ENCODE peak calls at places on chromosome 15, in ten cellular contexts. F, I, E, J, Z, X, W, B, Y and L are unnamed samples.

GRCh38 chr15:71934446-71934845 is 124.1 kb downstream of the NR2E3 start:
- DNase-seq in F (no peak), I (no peak), E (no peak), J (no peak), Z (no peak), X (no peak), W (no peak), B (no peak), Y (no peak), L (no peak)

GRCh38 chr15:32041294-32041693 is 11.0 kb downstream of the CHRNA7 start:
- DNase-seq in F (no peak), I (no peak), E (no peak), J (peak), Z (no peak), X (no peak), W (no peak), B (no peak), Y (no peak), L (no peak)

GRCh38 chr15:50321680-50322079 is 33.3 kb downstream of the GABPB1 start:
- DNase-seq in F (no peak), I (no peak), E (no peak), J (no peak), Z (no peak), X (no peak), W (peak), B (no peak), Y (no peak), L (no peak)

GRCh38 chr15:45377630-45378148 is 655 bp downstream of the GATM start:
- DNase-seq in F (no peak), I (no peak), E (no peak), J (peak), Z (no peak), X (peak), W (no peak), B (no peak), Y (peak), L (no peak)

GRCh38 chr15:60975951-60976350 is 253.2 kb downstream of the RORA start:
- DNase-seq in F (no peak), I (no peak), E (no peak), J (no peak), Z (no peak), X (no peak), W (no peak), B (no peak), Y (no peak), L (no peak)

GRCh38 chr15:36912311-36912712 is 188.0 kb downstream of the MEIS2 start:
- DNase-seq in F (no peak), I (no peak), E (no peak), J (no peak), Z (no peak), X (no peak), W (peak), B (no peak), Y (peak), L (no peak)

GRCh38 chr15:76987896-76988860 is 6.7 kb upstream of the PSTPIP1 start:
- DNase-seq in F (no peak), I (no peak), E (no peak), J (peak), Z (no peak), X (no peak), W (no peak), B (peak), Y (no peak), L (peak)

GRCh38 chr15:47500823-47501222 is 216.5 kb upstream of the SEMA6D start:
- DNase-seq in F (no peak), I (no peak), E (no peak), J (no peak), Z (no peak), X (no peak), W (no peak), B (no peak), Y (no peak), L (no peak)

GRCh38 chr15:50358805-50359204 is 3.8 kb upstream of the GABPB1 start:
- DNase-seq in F (no peak), I (no peak), E (peak), J (peak), Z (no peak), X (no peak), W (peak), B (peak), Y (peak), L (no peak)

GRCh38 chr15:77702211-77702957 is 69.7 kb upstream of the LINGO1 start:
- DNase-seq in F (no peak), I (no peak), E (peak), J (peak), Z (no peak), X (no peak), W (peak), B (peak), Y (peak), L (no peak)

GRCh38 chr15:60476713-60477112 is 2.2 kb downstream of the ICE2 start:
- DNase-seq in F (no peak), I (peak), E (peak), J (no peak), Z (no peak), X (no peak), W (peak), B (no peak), Y (peak), L (no peak)

GRCh38 chr15:73357999-73358665 is 10.6 kb downstream of the HCN4 start:
- DNase-seq in F (no peak), I (no peak), E (no peak), J (no peak), Z (no peak), X (no peak), W (no peak), B (no peak), Y (no peak), L (no peak)

GRCh38 chr15:42010434-42010833 is 10.4 kb downstream of the PLA2G4E start:
- DNase-seq in F (no peak), I (no peak), E (no peak), J (no peak), Z (no peak), X (no peak), W (no peak), B (peak), Y (no peak), L (no peak)

GRCh38 chr15:73936588-73937312 is 10.5 kb downstream of the LOXL1 start:
- DNase-seq in F (no peak), I (no peak), E (no peak), J (no peak), Z (no peak), X (no peak), W (no peak), B (no peak), Y (no peak), L (no peak)

GRCh38 chr15:62739507-62739906 is 303.0 kb upstream of the TPM1 start:
- DNase-seq in F (no peak), I (no peak), E (peak), J (no peak), Z (peak), X (no peak), W (peak), B (no peak), Y (peak), L (no peak)

GRCh38 chr15:80031841-80032240 is 27.6 kb upstream of the ZFAND6 start:
- DNase-seq in F (no peak), I (no peak), E (no peak), J (no peak), Z (no peak), X (no peak), W (no peak), B (no peak), Y (peak), L (no peak)

GRCh38 chr15:91885714-91886265 is 32.3 kb downstream of the SLCO3A1 start:
- DNase-seq in F (no peak), I (no peak), E (no peak), J (no peak), Z (no peak), X (no peak), W (no peak), B (peak), Y (no peak), L (no peak)

GRCh38 chr15:91970142-91970541 is 116.6 kb downstream of the SLCO3A1 start:
- DNase-seq in F (no peak), I (no peak), E (no peak), J (no peak), Z (no peak), X (no peak), W (peak), B (peak), Y (peak), L (no peak)

GRCh38 chr15:41746802-41747201 is 27.5 kb upstream of the MAPKBP1 start:
- DNase-seq in F (no peak), I (no peak), E (no peak), J (no peak), Z (no peak), X (no peak), W (peak), B (no peak), Y (peak), L (no peak)

GRCh38 chr15:64651573-64652260 is 123.7 kb downstream of the RBPMS2 start:
- DNase-seq in F (no peak), I (no peak), E (no peak), J (no peak), Z (no peak), X (no peak), W (no peak), B (peak), Y (peak), L (no peak)

GRCh38 chr15:76321171-76321570 is 9.9 kb upstream of the ETFA start:
- DNase-seq in F (no peak), I (no peak), E (no peak), J (no peak), Z (no peak), X (no peak), W (no peak), B (no peak), Y (no peak), L (no peak)

GRCh38 chr15:63843901-63844317 is 10.2 kb upstream of the HERC1 start:
- DNase-seq in F (no peak), I (no peak), E (peak), J (no peak), Z (no peak), X (no peak), W (no peak), B (no peak), Y (peak), L (no peak)

GRCh38 chr15:34886134-34886533 is 83.4 kb downstream of the AQR start:
- DNase-seq in F (no peak), I (no peak), E (peak), J (no peak), Z (no peak), X (no peak), W (peak), B (no peak), Y (no peak), L (no peak)

GRCh38 chr15:48397841-48398240 is 66.6 kb downstream of the DUT start:
- DNase-seq in F (no peak), I (no peak), E (no peak), J (no peak), Z (no peak), X (no peak), W (peak), B (no peak), Y (no peak), L (no peak)

GRCh38 chr15:60392601-60392985 is 5.2 kb downstream of the ANXA2 start:
- DNase-seq in F (no peak), I (no peak), E (peak), J (no peak), Z (no peak), X (no peak), W (peak), B (no peak), Y (peak), L (no peak)

GRCh38 chr15:80191897-80192595 is 39.2 kb downstream of the FAH start:
- DNase-seq in F (no peak), I (no peak), E (no peak), J (no peak), Z (no peak), X (no peak), W (no peak), B (no peak), Y (no peak), L (no peak)

GRCh38 chr15:63623231-63623969 is 26.2 kb downstream of the FBXL22 start:
- DNase-seq in F (no peak), I (no peak), E (no peak), J (no peak), Z (no peak), X (no peak), W (no peak), B (no peak), Y (no peak), L (no peak)

GRCh38 chr15:28880680-28881079 is 5.1 kb upstream of the APBA2 start:
- DNase-seq in F (no peak), I (no peak), E (no peak), J (no peak), Z (no peak), X (no peak), W (no peak), B (no peak), Y (no peak), L (no peak)

GRCh38 chr15:28878209-28878608 is 7.6 kb upstream of the APBA2 start:
- DNase-seq in F (no peak), I (no peak), E (no peak), J (no peak), Z (no peak), X (no peak), W (no peak), B (no peak), Y (no peak), L (no peak)

GRCh38 chr15:28879551-28879950 is 6.2 kb upstream of the APBA2 start:
- DNase-seq in F (no peak), I (no peak), E (no peak), J (no peak), Z (no peak), X (no peak), W (no peak), B (no peak), Y (no peak), L (no peak)

GRCh38 chr15:28881600-28881999 is 4.2 kb upstream of the APBA2 start:
- DNase-seq in F (no peak), I (no peak), E (no peak), J (no peak), Z (no peak), X (no peak), W (no peak), B (no peak), Y (no peak), L (no peak)

GRCh38 chr15:28881170-28881569 is 4.6 kb upstream of the APBA2 start:
- DNase-seq in F (no peak), I (no peak), E (peak), J (no peak), Z (no peak), X (no peak), W (no peak), B (no peak), Y (peak), L (no peak)
- TF ChIP-seq CTCF in F (no peak), I (peak), E (peak), J (no peak), Z (peak), X (no peak), W (no peak), B (no peak), Y (no peak), L (no peak)

DNA sequence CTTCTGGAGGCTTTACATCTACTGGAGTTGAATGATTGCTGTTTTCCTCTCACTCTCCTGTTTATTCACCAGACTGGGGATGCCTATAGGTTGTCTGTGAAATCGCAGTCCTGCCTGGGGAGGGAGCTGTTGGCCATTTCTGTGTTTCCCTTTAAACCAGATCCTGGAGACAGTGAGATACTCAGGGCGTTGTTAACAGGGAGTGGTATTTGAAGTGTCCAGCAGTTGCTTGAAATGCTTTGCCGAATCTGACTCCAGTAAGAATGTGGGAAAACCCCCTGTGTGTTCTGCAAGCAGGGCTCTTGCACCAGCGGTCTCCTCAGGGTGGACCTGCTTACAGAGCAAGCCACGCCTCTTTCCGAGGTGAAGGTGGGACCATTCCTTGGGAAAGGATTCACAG is 4.3 kb upstream of the LRRK1 start:
- DNase-seq in F (no peak), I (no peak), E (no peak), J (no peak), Z (no peak), X (no peak), W (peak), B (no peak), Y (peak), L (no peak)
- TF ChIP-seq CTCF in F (no peak), I (peak), E (peak), J (no peak), Z (peak), X (no peak), W (no peak), B (peak), Y (no peak), L (peak)

GRCh38 chr15:81418891-81419290 is 44.9 kb upstream of the TMC3 start:
- DNase-seq in F (no peak), I (no peak), E (no peak), J (no peak), Z (no peak), X (no peak), W (no peak), B (no peak), Y (no peak), L (no peak)
- TF ChIP-seq CTCF in F (no peak), I (no peak), E (no peak), J (no peak), Z (no peak), X (no peak), W (no peak), B (no peak), Y (no peak), L (no peak)

GRCh38 chr15:94670436-94671034 is 439.2 kb downstream of the MCTP2 start:
- DNase-seq in F (no peak), I (peak), E (peak), J (no peak), Z (no peak), X (no peak), W (peak), B (peak), Y (peak), L (no peak)
- TF ChIP-seq CTCF in F (peak), I (peak), E (peak), J (peak), Z (peak), X (peak), W (peak), B (peak), Y (peak), L (peak)

GRCh38 chr15:68197661-68198437 is 7.3 kb downstream of the CALML4 start:
- DNase-seq in F (no peak), I (no peak), E (no peak), J (no peak), Z (no peak), X (no peak), W (no peak), B (no peak), Y (no peak), L (no peak)

GRCh38 chr15:68197170-68197492 is 8.0 kb downstream of the CALML4 start:
- DNase-seq in F (no peak), I (no peak), E (no peak), J (no peak), Z (no peak), X (no peak), W (no peak), B (no peak), Y (no peak), L (no peak)

GRCh38 chr15:68192804-68193521 is 12.2 kb downstream of the CALML4 start:
- DNase-seq in F (no peak), I (no peak), E (no peak), J (no peak), Z (no peak), X (no peak), W (no peak), B (no peak), Y (peak), L (no peak)

GRCh38 chr15:68196445-68197169 is 8.5 kb downstream of the CALML4 start:
- DNase-seq in F (no peak), I (no peak), E (no peak), J (no peak), Z (no peak), X (no peak), W (no peak), B (no peak), Y (no peak), L (no peak)

DNA sequence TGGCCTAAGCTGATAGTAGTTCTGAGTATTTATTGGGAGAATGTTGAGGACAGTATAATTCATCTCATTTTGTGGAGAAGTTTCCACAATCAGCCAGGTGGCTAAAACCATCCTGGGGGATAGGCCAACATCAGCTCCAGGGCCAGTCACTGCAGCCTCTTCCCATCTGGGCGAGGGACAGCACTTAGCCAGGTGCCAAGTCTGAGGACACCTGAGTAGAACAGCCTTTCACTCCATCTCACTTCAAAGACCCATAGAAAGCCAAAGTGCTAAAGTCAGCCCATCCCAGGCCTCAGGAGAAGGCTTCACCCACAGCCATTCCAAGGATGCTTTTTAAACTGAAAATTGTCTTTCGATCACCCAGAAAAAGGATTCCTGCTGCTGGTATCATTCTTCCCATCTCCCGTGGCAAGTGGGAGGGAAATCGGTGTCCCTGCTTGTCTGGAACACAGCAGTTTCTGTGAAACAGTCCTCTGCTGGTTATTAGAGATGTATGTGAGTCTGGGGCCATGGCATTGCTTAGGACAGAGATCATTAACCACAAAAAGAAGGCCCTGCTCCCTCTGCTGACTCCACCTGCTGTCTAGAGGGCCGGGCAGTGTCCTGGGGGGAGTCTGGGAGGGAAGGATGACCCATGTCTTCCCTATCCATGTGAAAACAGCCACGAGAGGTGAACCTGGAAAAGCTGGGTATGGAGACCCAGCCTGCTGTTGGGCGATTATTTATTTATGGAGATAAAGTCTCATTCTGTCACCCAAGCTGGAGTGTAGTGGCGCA is 9.6 kb downstream of the CALML4 start:
- DNase-seq in F (no peak), I (no peak), E (no peak), J (no peak), Z (no peak), X (no peak), W (no peak), B (no peak), Y (no peak), L (no peak)
- TF ChIP-seq CTCF in F (no peak), I (no peak), E (no peak), J (no peak), Z (no peak), X (no peak), W (no peak), B (peak), Y (no peak), L (peak)

GRCh38 chr15:25862087-25862468 is 1.0 kb downstream of the ATP10A start:
- DNase-seq in F (no peak), I (no peak), E (no peak), J (no peak), Z (no peak), X (no peak), W (peak), B (no peak), Y (no peak), L (no peak)
- TF ChIP-seq CTCF in F (no peak), I (no peak), E (no peak), J (no peak), Z (no peak), X (no peak), W (no peak), B (no peak), Y (no peak), L (no peak)

DNA sequence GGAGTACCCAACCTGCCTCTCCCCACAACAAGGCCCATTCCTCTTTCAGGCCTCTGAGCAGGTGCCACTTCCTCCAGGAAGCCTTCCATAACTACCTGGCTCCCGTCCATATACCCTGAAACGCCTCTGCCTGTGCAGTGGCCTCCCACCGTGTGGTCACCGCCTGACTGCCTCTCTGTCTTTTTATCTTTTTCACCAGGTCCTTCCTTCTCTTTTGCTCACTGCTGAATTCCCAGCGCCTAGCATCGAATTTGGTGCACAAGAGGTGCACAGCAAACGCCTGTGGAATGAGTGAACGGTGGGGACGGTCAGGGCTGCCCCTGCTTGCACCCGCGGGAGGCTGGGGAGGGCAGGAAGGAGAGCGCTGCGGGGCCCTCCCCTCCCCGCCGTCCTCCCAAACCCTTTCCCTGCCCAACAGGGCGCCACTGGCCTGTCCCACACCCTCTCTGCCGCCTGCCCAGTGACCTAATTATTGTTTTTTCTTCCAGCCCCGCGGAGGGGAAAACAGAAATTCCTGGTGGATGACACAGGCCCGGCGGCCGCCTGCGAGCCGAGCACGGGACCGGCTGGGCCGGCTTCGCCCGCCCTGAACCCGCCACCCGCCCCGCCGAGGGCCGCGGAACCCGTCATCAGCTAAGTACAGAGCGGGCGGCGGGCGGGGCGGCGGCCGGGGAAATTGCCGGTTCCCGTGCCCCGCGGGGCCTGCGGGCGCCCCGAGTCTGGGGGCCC is 140.1 kb downstream of the SMAD6 start:
- DNase-seq in F (peak), I (peak), E (peak), J (peak), Z (peak), X (peak), W (peak), B (no peak), Y (peak), L (peak)
- TF ChIP-seq CTCF in F (no peak), I (no peak), E (no peak), J (no peak), Z (no peak), X (no peak), W (no peak), B (no peak), Y (no peak), L (no peak)

GRCh38 chr15:57752426-57752825 is 45.9 kb downstream of the POLR2M start:
- DNase-seq in F (no peak), I (no peak), E (peak), J (peak), Z (no peak), X (no peak), W (no peak), B (no peak), Y (no peak), L (no peak)
- TF ChIP-seq CTCF in F (no peak), I (no peak), E (peak), J (no peak), Z (peak), X (peak), W (peak), B (peak), Y (peak), L (no peak)